ENCODE peak calls at places on chromosome 20, in nine cellular contexts. A is activated CD4-positive, alpha-beta T cell treated with anti-CD3 and anti-CD28 coated beads, Interleukin-2, amount 50 U/mL, for 24 hours; O is fibroblast of mammary gland; Z is Calu3; I is trophoblast cell; C is breast epithelium; T is lung microvascular endothelial cell; D is activated T-helper 1 cell treated with anti-CD3 and anti-CD28 coated beads, Interleukin-12 subunit alpha, Interleukin-12 subunit beta, Interleukin-2, Interleukin-4 antibody, amounts not matched to agents 30 ng/mL and 10 ng/mL and 1 ng/mL, durations not matched to agents 14 hours and 24 hours and 36 hours; R is COR-L47. K is an unnamed sample.

GRCh38 chr20:46028110-46028509 is 905 bp upstream of the SLC12A5 start:
- DNase-seq in A (no peak), O (no peak), Z (no peak), I (no peak), C (no peak), T (no peak), D (no peak), R (no peak), K (no peak)

GRCh38 chr20:61932199-61932592 is 133.5 kb downstream of the TAF4 start:
- DNase-seq in A (no peak), O (no peak), Z (no peak), I (no peak), C (no peak), T (no peak), D (no peak), R (no peak), K (no peak)

GRCh38 chr20:48697845-48698491 is 129.8 kb downstream of the PREX1 start:
- DNase-seq in A (no peak), O (peak; percentile 47), Z (peak; percentile 74), I (peak; percentile 98), C (peak; percentile 81), T (peak; percentile 46), D (no peak), R (peak; percentile 75), K (peak; percentile 58)

GRCh38 chr20:25356294-25356933 is 34.2 kb downstream of the ABHD12 start:
- DNase-seq in A (no peak), O (no peak), Z (no peak), I (no peak), C (no peak), T (no peak), D (no peak), R (no peak), K (no peak)

GRCh38 chr20:11852801-11853200 is 64.9 kb upstream of the BTBD3 start:
- DNase-seq in A (no peak), O (peak; percentile 20), Z (no peak), I (no peak), C (no peak), T (no peak), D (no peak), R (no peak), K (peak; percentile 2)

GRCh38 chr20:50848341-50848808 is 53.5 kb downstream of the BCAS4 start:
- DNase-seq in A (no peak), O (peak; percentile 13), Z (no peak), I (no peak), C (peak; percentile 84), T (no peak), D (no peak), R (no peak), K (no peak)

GRCh38 chr20:21053002-21053762 is 53.0 kb downstream of the LINC00237 start:
- DNase-seq in A (no peak), O (no peak), Z (no peak), I (no peak), C (no peak), T (no peak), D (no peak), R (peak; percentile 36), K (no peak)

GRCh38 chr20:25538838-25539665 is 46.3 kb downstream of the NINL start:
- DNase-seq in A (no peak), O (no peak), Z (no peak), I (no peak), C (no peak), T (no peak), D (no peak), R (no peak), K (no peak)

GRCh38 chr20:4062721-4063606 is 47.6 kb upstream of the RNF24 start:
- DNase-seq in A (no peak), O (peak; percentile 50), Z (no peak), I (no peak), C (no peak), T (no peak), D (no peak), R (no peak), K (no peak)

GRCh38 chr20:38108438-38109024 is 56.5 kb downstream of the TGM2 start:
- DNase-seq in A (no peak), O (peak; percentile 84), Z (no peak), I (no peak), C (peak; percentile 48), T (peak; percentile 32), D (no peak), R (no peak), K (no peak)

GRCh38 chr20:34864216-34864615 is 8.4 kb downstream of the GGT7 start:
- DNase-seq in A (no peak), O (no peak), Z (no peak), I (no peak), C (no peak), T (no peak), D (no peak), R (no peak), K (no peak)

GRCh38 chr20:62141397-62142251 is 1.6 kb downstream of the PSMA7 start:
- DNase-seq in A (no peak), O (peak; percentile 54), Z (peak; percentile 46), I (no peak), C (no peak), T (peak; percentile 69), D (no peak), R (peak; percentile 33), K (peak; percentile 19)

GRCh38 chr20:44001667-44002596 is 87.3 kb downstream of the TOX2 start:
- DNase-seq in A (no peak), O (no peak), Z (no peak), I (no peak), C (no peak), T (no peak), D (no peak), R (no peak), K (no peak)

GRCh38 chr20:3560578-3560977 is 89.8 kb downstream of the ATRN start:
- DNase-seq in A (no peak), O (peak; percentile 33), Z (no peak), I (no peak), C (no peak), T (no peak), D (no peak), R (no peak), K (no peak)

GRCh38 chr20:54668271-54669053 is 193.1 kb downstream of the DOK5 start:
- DNase-seq in A (no peak), O (peak; percentile 28), Z (peak; percentile 75), I (no peak), C (no peak), T (peak; percentile 51), D (no peak), R (no peak), K (peak; percentile 14)

GRCh38 chr20:63198606-63199005 is 17.3 kb downstream of the YTHDF1 start:
- DNase-seq in A (no peak), O (no peak), Z (no peak), I (no peak), C (no peak), T (no peak), D (no peak), R (no peak), K (no peak)

GRCh38 chr20:31903630-31904386 is 33.4 kb downstream of the TTLL9 start:
- DNase-seq in A (no peak), O (no peak), Z (no peak), I (no peak), C (no peak), T (no peak), D (no peak), R (no peak), K (no peak)

GRCh38 chr20:48294942-48295341 is 509.7 kb upstream of the SULF2 start:
- DNase-seq in A (no peak), O (no peak), Z (no peak), I (no peak), C (no peak), T (no peak), D (no peak), R (no peak), K (no peak)

GRCh38 chr20:62898970-62899632 is 27.2 kb downstream of the DIDO1 start:
- DNase-seq in A (no peak), O (no peak), Z (no peak), I (no peak), C (no peak), T (no peak), D (peak; percentile 42), R (no peak), K (no peak)

GRCh38 chr20:1813674-1814635 is 81.3 kb upstream of the SIRPA start:
- DNase-seq in A (no peak), O (no peak), Z (no peak), I (no peak), C (no peak), T (no peak), D (no peak), R (no peak), K (no peak)

GRCh38 chr20:62120990-62121775 is 1.1 kb upstream of the LSM14B start:
- DNase-seq in A (no peak), O (peak; percentile 73), Z (no peak), I (peak; percentile 32), C (peak; percentile 61), T (peak; percentile 52), D (no peak), R (no peak), K (peak; percentile 63)

GRCh38 chr20:39181490-39181889 is 219.3 kb downstream of the DHX35 start:
- DNase-seq in A (no peak), O (no peak), Z (no peak), I (no peak), C (no peak), T (no peak), D (no peak), R (no peak), K (no peak)

GRCh38 chr20:31979713-31980426 is 11.9 kb downstream of the XKR7 start:
- DNase-seq in A (no peak), O (no peak), Z (no peak), I (no peak), C (no peak), T (no peak), D (no peak), R (no peak), K (no peak)

GRCh38 chr20:23156170-23156841 is 70.2 kb upstream of the CD93 start:
- DNase-seq in A (no peak), O (peak; percentile 85), Z (no peak), I (peak; percentile 48), C (no peak), T (peak; percentile 35), D (no peak), R (no peak), K (peak; percentile 71)

GRCh38 chr20:63698739-63699465 is 2.5 kb downstream of the TNFRSF6B start:
- DNase-seq in A (no peak), O (peak; percentile 91), Z (peak; percentile 93), I (peak; percentile 67), C (no peak), T (peak; percentile 83), D (no peak), R (no peak), K (peak; percentile 82)

GRCh38 chr20:6827472-6827871 is 60.0 kb downstream of the BMP2 start:
- DNase-seq in A (no peak), O (no peak), Z (no peak), I (no peak), C (no peak), T (no peak), D (no peak), R (no peak), K (no peak)

GRCh38 chr20:46394872-46395470 is 11.4 kb downstream of the ELMO2 start:
- DNase-seq in A (no peak), O (no peak), Z (no peak), I (no peak), C (no peak), T (no peak), D (no peak), R (no peak), K (no peak)

GRCh38 chr20:1959156-1959555 is 34.7 kb downstream of the PDYN start:
- DNase-seq in A (no peak), O (no peak), Z (no peak), I (no peak), C (no peak), T (no peak), D (no peak), R (no peak), K (no peak)

GRCh38 chr20:23042270-23042669 is 7.2 kb downstream of the SSTR4 start:
- DNase-seq in A (no peak), O (no peak), Z (no peak), I (no peak), C (no peak), T (no peak), D (no peak), R (peak; percentile 18), K (no peak)

GRCh38 chr20:12156252-12156651 is 238.6 kb downstream of the BTBD3 start:
- DNase-seq in A (no peak), O (no peak), Z (no peak), I (no peak), C (no peak), T (no peak), D (no peak), R (no peak), K (no peak)

GRCh38 chr20:17610566-17611289 is 40.9 kb downstream of the DSTN start:
- DNase-seq in A (peak; percentile 40), O (no peak), Z (no peak), I (no peak), C (peak; percentile 68), T (peak; percentile 45), D (peak; percentile 64), R (no peak), K (no peak)